ENCODE peak calls at places on chromosomes 3 and 15, in nine cellular contexts. P is SK-MEL-5; H is RCC 7860; L is AG08395; U is cerebellar nuclear complex; O is central memory CD4-positive, alpha-beta T cell; S is Daoy; Y is activated CD4-positive, alpha-beta T cell treated with anti-CD3 and anti-CD28 coated beads for 4 hours; G is brain microvascular endothelial cell. E is an unnamed sample.

GRCh38 chr3:113035387-113035982 is 44.7 kb downstream of the GTPBP8 start:
- DNase-seq in H (peak; percentile 52), S (peak; percentile 51), L (peak; percentile 83), G (peak; percentile 54), P (peak; percentile 79), Y (peak; percentile 54), O (peak; percentile 37), U (no peak), E (peak; percentile 61)

GRCh38 chr15:22960587-22960986 is 19.6 kb downstream of the CYFIP1 start:
- DNase-seq in O (no peak), L (no peak), S (no peak), G (no peak), H (no peak), Y (no peak), P (no peak), U (no peak), E (no peak)

GRCh38 chr3:128787256-128788253 is 61.6 kb downstream of the RAB7A start:
- DNase-seq in P (peak; percentile 65), S (peak; percentile 59), Y (peak; percentile 51), L (no peak), U (no peak), H (peak; percentile 79), G (peak; percentile 69), O (peak; percentile 39), E (peak; percentile 24)

GRCh38 chr15:52208306-52208946 is 17.2 kb upstream of the GNB5 start:
- DNase-seq in S (peak; percentile 81), G (peak; percentile 75), U (no peak), H (peak; percentile 67), Y (peak; percentile 73), P (peak; percentile 91), L (peak; percentile 83), O (peak; percentile 66), E (peak; percentile 86)

GRCh38 chr3:39869890-39870289 is 60.5 kb downstream of the MYRIP start:
- DNase-seq in U (no peak), G (no peak), H (no peak), Y (no peak), L (no peak), P (no peak), O (no peak), S (no peak), E (no peak)

GRCh38 chr3:23105048-23105447 is 98.1 kb upstream of the UBE2E2 start:
- DNase-seq in G (no peak), O (no peak), P (no peak), S (no peak), H (no peak), Y (no peak), U (no peak), L (no peak), E (no peak)

GRCh38 chr3:114634635-114635034 is 340.8 kb downstream of the TIGIT start:
- DNase-seq in O (no peak), S (no peak), L (no peak), G (no peak), P (no peak), H (no peak), U (no peak), Y (no peak), E (no peak)

GRCh38 chr3:48247401-48247807 is 6.5 kb downstream of the ZNF589 start:
- DNase-seq in P (peak; percentile 94), Y (no peak), U (no peak), L (peak; percentile 73), H (no peak), G (no peak), O (no peak), S (peak; percentile 19), E (no peak)

GRCh38 chr3:12489832-12490231 is 5.6 kb downstream of the TSEN2 start:
- DNase-seq in G (no peak), L (peak; percentile 38), U (no peak), H (no peak), O (no peak), S (no peak), Y (no peak), P (peak; percentile 7), E (no peak)

GRCh38 chr3:126516152-126516935 is 1.2 kb downstream of the UROC1 start:
- DNase-seq in U (no peak), Y (no peak), L (no peak), H (no peak), S (no peak), G (no peak), O (no peak), P (no peak), E (no peak)

GRCh38 chr3:81352867-81353266 is 408.6 kb downstream of the GBE1 start:
- DNase-seq in U (no peak), O (no peak), L (peak; percentile 2), Y (no peak), G (peak; percentile 23), S (no peak), H (no peak), P (peak; percentile 80), E (peak; percentile 22)